ENCODE peak calls at places on chromosomes 3 and 15, in four cellular contexts. J is HepG2, Z is K562, G is Panc1. L is an unnamed sample.

GRCh38 chr3:31960793-31961431 is 20.1 kb downstream of the OSBPL10 start:
- DNase-seq in J (peak; percentile 82), Z (no peak), G (no peak), L (peak; percentile 40)

GRCh38 chr3:43231276-43232000 is 54.9 kb upstream of the SNRK start:
- DNase-seq in J (no peak), Z (no peak), G (no peak), L (no peak)

GRCh38 chr3:45464336-45464809 is 76.0 kb downstream of the LARS2 start:
- DNase-seq in J (no peak), Z (peak; percentile 60), G (no peak), L (no peak)

GRCh38 chr3:130894130-130894872 is 417 bp downstream of the ATP2C1 start:
- DNase-seq in J (peak; percentile 2), Z (peak; percentile 50), G (no peak), L (no peak)

GRCh38 chr3:12964713-12965612 is 108.3 kb downstream of the IQSEC1 start:
- DNase-seq in J (peak; percentile 98), Z (no peak), G (no peak), L (no peak)

GRCh38 chr3:11539677-11540076 is 104.0 kb downstream of the VGLL4 start:
- DNase-seq in J (no peak), Z (no peak), G (no peak), L (no peak)

GRCh38 chr3:148643389-148643840 is 54.3 kb upstream of the AGTR1 start:
- DNase-seq in J (no peak), Z (no peak), G (no peak), L (no peak)

GRCh38 chr15:49620174-49620573 is 444 bp downstream of the FAM227B start:
- DNase-seq in J (no peak), Z (no peak), G (no peak), L (no peak)

GRCh38 chr15:67244966-67245478 is 9.4 kb downstream of the AAGAB start:
- DNase-seq in J (no peak), Z (no peak), G (no peak), L (no peak)

GRCh38 chr3:113147608-113148306 is 63.6 kb upstream of the BOC start:
- DNase-seq in J (no peak), Z (no peak), G (no peak), L (no peak)

GRCh38 chr3:194330579-194330978 is 20.5 kb downstream of the CPN2 start:
- DNase-seq in J (no peak), Z (no peak), G (no peak), L (no peak)

GRCh38 chr3:177944228-177944661 is 592.0 kb upstream of the KCNMB2 start:
- DNase-seq in J (no peak), Z (no peak), G (no peak), L (no peak)

GRCh38 chr15:34154725-34155204 is 52.9 kb downstream of the PGBD4 start:
- DNase-seq in J (no peak), Z (no peak), G (no peak), L (peak; percentile 72)

GRCh38 chr3:177905895-177906511 is 630.2 kb upstream of the KCNMB2 start:
- DNase-seq in J (no peak), Z (no peak), G (no peak), L (no peak)

GRCh38 chr3:53846134-53846850 is at the start of the genes CHDH and IL17RB:
- DNase-seq in J (peak; percentile 77), Z (peak; percentile 61), G (no peak), L (peak; percentile 38)

GRCh38 chr3:102553876-102554275 is 119.1 kb downstream of the ZPLD1 start:
- DNase-seq in J (no peak), Z (no peak), G (no peak), L (no peak)

GRCh38 chr3:24344784-24345439 is 149.7 kb downstream of the THRB start:
- DNase-seq in J (no peak), Z (no peak), G (no peak), L (no peak)

GRCh38 chr3:10783360-10784346 is 32.4 kb upstream of the SLC6A11 start:
- DNase-seq in J (peak; percentile 36), Z (peak; percentile 69), G (peak; percentile 18), L (peak; percentile 28)

GRCh38 chr3:52784931-52785590 is 7.7 kb downstream of the ITIH1 start:
- DNase-seq in J (no peak), Z (no peak), G (no peak), L (no peak)

GRCh38 chr3:169863458-169863899 is 6.3 kb downstream of the LRRC31 start:
- DNase-seq in J (peak; percentile 55), Z (peak; percentile 73), G (peak; percentile 61), L (peak; percentile 73)

GRCh38 chr3:128849776-128850542 is 29.5 kb upstream of the ACAD9 start:
- DNase-seq in J (no peak), Z (no peak), G (no peak), L (no peak)

GRCh38 chr15:59543721-59544547 is 67.6 kb upstream of the GCNT3 start:
- DNase-seq in J (no peak), Z (no peak), G (no peak), L (no peak)

GRCh38 chr3:49666592-49666991 is 7.6 kb upstream of the APEH start:
- DNase-seq in J (peak; percentile 81), Z (no peak), G (no peak), L (no peak)

GRCh38 chr3:187211532-187212274 is 14.4 kb downstream of the RTP1 start:
- DNase-seq in J (no peak), Z (no peak), G (no peak), L (no peak)

GRCh38 chr3:147387550-147388394 is 18.6 kb downstream of the ZIC4 start:
- DNase-seq in J (no peak), Z (no peak), G (no peak), L (no peak)

GRCh38 chr3:188442430-188442829 is 288.5 kb downstream of the LPP start:
- DNase-seq in J (no peak), Z (no peak), G (no peak), L (no peak)

GRCh38 chr3:2137651-2138050 is 39.0 kb downstream of the CNTN4 start:
- DNase-seq in J (no peak), Z (no peak), G (no peak), L (no peak)

GRCh38 chr3:172194702-172195392 is 155.5 kb downstream of the FNDC3B start:
- DNase-seq in J (no peak), Z (no peak), G (no peak), L (peak; percentile 22)

GRCh38 chr3:45927881-45928280 is 15.4 kb upstream of the CXCR6 start:
- DNase-seq in J (no peak), Z (no peak), G (no peak), L (no peak)

GRCh38 chr3:172096881-172097420 is 57.6 kb downstream of the FNDC3B start:
- DNase-seq in J (peak; percentile 91), Z (peak; percentile 35), G (no peak), L (no peak)

GRCh38 chr3:70703305-70704102 is 391.1 kb upstream of the MDFIC2 start:
- DNase-seq in J (no peak), Z (no peak), G (no peak), L (no peak)

GRCh38 chr15:62280625-62281024 is 115.5 kb upstream of the C2CD4B start:
- DNase-seq in J (no peak), Z (no peak), G (no peak), L (no peak)

GRCh38 chr3:135136361-135137100 is 341.5 kb downstream of the EPHB1 start:
- DNase-seq in J (no peak), Z (no peak), G (no peak), L (no peak)

GRCh38 chr3:14440168-14440518 is 37.7 kb downstream of the SLC6A6 start:
- DNase-seq in J (no peak), Z (no peak), G (no peak), L (no peak)

GRCh38 chr15:90191344-90191687 is 9.8 kb upstream of the SEMA4B start:
- DNase-seq in J (no peak), Z (no peak), G (no peak), L (no peak)

GRCh38 chr15:90191795-90192494 is 9.2 kb upstream of the SEMA4B start:
- DNase-seq in J (peak; percentile 90), Z (peak; percentile 74), G (no peak), L (peak; percentile 16)

GRCh38 chr15:90188914-90189748 is 12.0 kb upstream of the SEMA4B start:
- DNase-seq in J (no peak), Z (no peak), G (no peak), L (no peak)

GRCh38 chr15:90189781-90190467 is 11.2 kb upstream of the SEMA4B start:
- DNase-seq in J (no peak), Z (peak; percentile 34), G (no peak), L (no peak)

DNA sequence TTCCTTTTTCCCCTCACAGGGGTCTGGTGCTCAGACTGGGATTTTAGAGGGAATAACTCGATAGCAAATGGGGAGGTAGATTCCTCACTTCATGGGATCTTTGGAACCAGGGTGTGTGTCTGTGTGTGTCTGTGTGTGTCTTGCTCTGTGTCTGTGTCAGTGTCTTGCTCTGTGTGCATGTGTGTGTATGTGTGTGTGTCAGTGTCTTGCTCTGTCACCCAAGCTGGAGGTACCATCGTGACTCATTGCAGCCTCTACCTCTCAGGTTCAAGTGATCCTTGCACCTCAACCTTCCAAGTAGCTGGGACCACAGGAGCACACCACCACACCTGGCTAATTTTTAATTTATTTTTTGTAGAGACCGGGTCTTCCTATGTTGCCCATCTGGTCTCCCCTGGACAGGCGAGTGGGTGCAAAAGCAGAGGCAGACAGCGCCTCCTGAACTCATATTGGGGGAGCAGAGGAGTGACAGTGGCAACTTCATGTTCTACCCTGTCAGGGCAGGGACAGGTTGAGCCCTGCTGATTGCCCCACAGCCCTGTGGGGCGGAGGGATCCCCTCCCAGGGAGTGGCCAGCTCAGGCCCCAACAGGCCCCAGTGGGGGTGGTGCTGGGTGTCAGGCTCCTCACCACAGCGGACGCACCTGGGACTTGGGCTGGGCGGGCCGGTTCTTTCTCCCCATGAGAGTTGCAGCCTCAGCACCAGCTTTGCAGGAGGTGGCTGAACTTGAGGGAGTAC is 10.4 kb upstream of the SEMA4B start:
- DNase-seq in J (no peak), Z (peak; percentile 57), G (no peak), L (no peak)
- TF ChIP-seq TCF7L2 in J (no peak), Z (no peak), G (no peak), L (no peak)

DNA sequence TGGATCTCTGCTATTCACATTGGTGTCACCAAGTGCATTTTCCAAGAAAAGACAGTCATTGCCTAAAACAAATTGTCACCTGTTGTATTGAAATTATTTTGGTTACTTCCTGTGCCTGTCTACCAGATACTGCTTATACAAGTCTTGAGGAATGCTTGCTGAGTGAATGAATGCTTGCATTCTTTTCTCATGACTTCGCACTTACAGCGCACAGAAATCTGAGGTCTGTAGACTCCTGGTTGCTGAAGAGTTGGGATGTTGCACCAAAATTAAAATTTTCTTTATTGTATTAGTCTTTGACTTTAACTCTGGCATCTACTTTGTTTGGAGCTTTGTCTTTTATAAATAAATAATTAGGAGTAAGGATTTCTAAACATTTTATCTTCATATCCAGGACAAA is 28.4 kb downstream of the SH3GL3 start:
- DNase-seq in J (no peak), Z (no peak), G (no peak), L (no peak)
- TF ChIP-seq TCF7L2 in J (no peak), Z (no peak), G (no peak), L (no peak)

GRCh38 chr3:30286811-30287210 is 319.6 kb upstream of the TGFBR2 start:
- DNase-seq in J (no peak), Z (no peak), G (no peak), L (no peak)
- TF ChIP-seq TCF7L2 in J (no peak), Z (no peak), G (no peak), L (no peak)

GRCh38 chr15:31402003-31402402 is 75.4 kb downstream of the KLF13 start:
- DNase-seq in J (no peak), Z (no peak), G (no peak), L (no peak)

GRCh38 chr15:31401282-31401681 is 74.6 kb downstream of the KLF13 start:
- DNase-seq in J (no peak), Z (no peak), G (no peak), L (no peak)

GRCh38 chr15:31403096-31403495 is 76.5 kb downstream of the KLF13 start:
- DNase-seq in J (no peak), Z (no peak), G (no peak), L (no peak)

GRCh38 chr15:31403606-31404005 is 77.0 kb downstream of the KLF13 start:
- DNase-seq in J (no peak), Z (no peak), G (no peak), L (no peak)

GRCh38 chr15:31402511-31403056 is 75.9 kb downstream of the KLF13 start:
- DNase-seq in J (no peak), Z (no peak), G (no peak), L (no peak)
- TF ChIP-seq TCF7L2 in J (no peak), Z (no peak), G (no peak), L (no peak)

L was measured in HCT116.